ENCODE peak calls at places on chromosomes 5 and 9, in seven cellular contexts. W, N, E, K, B, S and Q are unnamed samples.
A peak's percentile ranks its signal among the peaks of the same experiment; 100 is the strongest.

GRCh38 chr5:15286659-15287058 is 213.3 kb upstream of the FBXL7 start:
- DNase-seq in S (no peak), E (no peak), K (no peak), B (no peak), W (no peak), N (no peak), Q (no peak)

GRCh38 chr5:167770461-167770860 is 521.0 kb upstream of the WWC1 start:
- DNase-seq in W (no peak), E (peak; percentile 57), B (peak; percentile 4), N (no peak), K (peak; percentile 89), S (peak; percentile 24), Q (no peak)

GRCh38 chr5:172860520-172861443 is 26.7 kb downstream of the ERGIC1 start:
- DNase-seq in W (peak; percentile 84), S (peak; percentile 77), B (no peak), E (no peak), N (no peak), K (peak; percentile 91), Q (no peak)

GRCh38 chr5:115423541-115423940 is 121.0 kb downstream of the FEM1C start:
- DNase-seq in W (peak; percentile 73), S (peak; percentile 24), N (no peak), K (no peak), E (no peak), B (no peak), Q (peak; percentile 44)

GRCh38 chr5:106880656-106881055 is 790.1 kb downstream of the EFNA5 start:
- DNase-seq in B (no peak), W (no peak), K (no peak), E (no peak), S (peak; percentile 7), N (no peak), Q (no peak)

GRCh38 chr5:148805323-148806290 is 20.8 kb upstream of the ADRB2 start:
- DNase-seq in K (peak; percentile 89), W (peak; percentile 64), S (peak; percentile 82), N (no peak), B (peak; percentile 49), E (no peak), Q (peak; percentile 22)

GRCh38 chr9:82621446-82621845 is 441.5 kb downstream of the RASEF start:
- DNase-seq in W (no peak), S (no peak), B (no peak), K (no peak), N (no peak), E (no peak), Q (no peak)

GRCh38 chr5:6354848-6355247 is 23.5 kb downstream of the MED10 start:
- DNase-seq in S (no peak), B (no peak), E (no peak), K (no peak), W (no peak), N (no peak), Q (no peak)

GRCh38 chr9:74132986-74133385 is 364.1 kb upstream of the RORB start:
- DNase-seq in W (peak; percentile 29), K (no peak), E (no peak), N (no peak), S (no peak), B (no peak), Q (no peak)

GRCh38 chr5:16578474-16578883 is 38.3 kb downstream of the RETREG1 start:
- DNase-seq in W (no peak), N (peak; percentile 35), S (no peak), B (no peak), E (no peak), K (no peak), Q (no peak)